ENCODE peak calls at places on chromosomes 6 and 20, in ten cellular contexts. I is activated CD4-positive, CD25-positive, alpha-beta regulatory T cell; Z is stimulated activated CD4-positive, alpha-beta T cell treated with anti-CD3 and anti-CD28 coated beads, Interleukin-4, amount 100 ng/mL, for 24 hours; C is amniotic stem cell; W is activated CD4-positive, alpha-beta T cell treated with anti-CD3 and anti-CD28 coated beads, Interleukin-2, amount 10 ng/mL, durations not matched to agents 7 days and 5 days; O is cardiac muscle cell; B is BE2C; L is lower lobe of right lung; U is T-helper 9 cell; N is tibial nerve. F is an unnamed sample.

GRCh38 chr6:168229368-168229752 is 90.2 kb downstream of the DACT2 start:
- DNase-seq in L (no peak), O (no peak), N (no peak), I (no peak), U (no peak), B (no peak), W (no peak), Z (no peak), C (no peak), F (no peak)

GRCh38 chr6:98037571-98037970 is 754.6 kb upstream of the MMS22L start:
- DNase-seq in O (no peak), C (no peak), Z (no peak), L (no peak), N (no peak), U (no peak), I (no peak), W (no peak), B (no peak), F (no peak)

GRCh38 chr6:1665214-1665613 is 55.5 kb downstream of the FOXC1 start:
- DNase-seq in L (no peak), N (no peak), W (no peak), O (no peak), C (no peak), Z (no peak), B (no peak), U (no peak), I (no peak), F (no peak)

GRCh38 chr6:131116755-131117360 is 18.4 kb upstream of the AKAP7 start:
- DNase-seq in W (peak), Z (no peak), C (peak), O (peak), I (no peak), N (no peak), U (no peak), L (no peak), B (no peak), F (peak)

GRCh38 chr6:157380779-157381561 is at the start of gene ZDHHC14:
- DNase-seq in U (peak), I (peak), C (peak), O (peak), N (peak), B (peak), Z (peak), W (peak), L (peak), F (peak)

GRCh38 chr20:24696396-24696795 is 227.0 kb downstream of the SYNDIG1 start:
- DNase-seq in N (no peak), I (no peak), W (no peak), Z (no peak), O (no peak), L (no peak), C (no peak), U (no peak), B (no peak), F (no peak)

GRCh38 chr20:51487525-51488279 is 54.8 kb downstream of the NFATC2 start:
- DNase-seq in N (no peak), O (no peak), B (no peak), I (no peak), Z (no peak), L (no peak), W (no peak), C (peak), U (no peak), F (no peak)

GRCh38 chr6:21536280-21536766 is 57.2 kb upstream of the SOX4 start:
- DNase-seq in B (no peak), U (no peak), Z (no peak), C (no peak), N (no peak), O (no peak), I (no peak), L (no peak), W (no peak), F (no peak)

GRCh38 chr6:134097114-134097707 is 44.8 kb upstream of the SLC2A12 start:
- DNase-seq in O (peak), W (peak), N (peak), C (peak), U (peak), I (peak), B (peak), L (no peak), Z (peak), F (peak)

GRCh38 chr20:47764154-47764734 is 21.0 kb downstream of the SULF2 start:
- DNase-seq in U (no peak), L (no peak), Z (no peak), I (no peak), C (no peak), B (peak), O (no peak), N (no peak), W (no peak), F (no peak)

GRCh38 chr6:21354805-21355238 is 238.7 kb upstream of the SOX4 start:
- DNase-seq in W (no peak), O (no peak), Z (no peak), C (no peak), L (no peak), B (no peak), I (no peak), N (no peak), U (no peak), F (no peak)

GRCh38 chr20:61387204-61387958 is 135.3 kb downstream of the CDH4 start:
- DNase-seq in I (no peak), N (no peak), Z (no peak), B (peak), C (no peak), O (peak), L (no peak), W (no peak), U (no peak), F (no peak)

GRCh38 chr6:77462359-77463307 is 658 bp downstream of the HTR1B start:
- DNase-seq in N (no peak), O (peak), Z (no peak), U (no peak), B (no peak), L (peak), W (no peak), I (no peak), C (no peak), F (no peak)

GRCh38 chr6:134750669-134751068 is 199.2 kb downstream of the ALDH8A1 start:
- DNase-seq in I (no peak), C (peak), O (no peak), W (no peak), U (no peak), L (no peak), B (no peak), N (no peak), Z (no peak), F (peak)

GRCh38 chr6:113654396-113654795 is 202.7 kb upstream of the MARCKS start:
- DNase-seq in O (no peak), I (no peak), L (peak), Z (no peak), U (no peak), N (peak), C (no peak), B (no peak), W (no peak), F (no peak)

GRCh38 chr6:7557652-7558051 is 16.2 kb downstream of the DSP start:
- DNase-seq in I (no peak), O (no peak), L (no peak), U (no peak), W (no peak), Z (no peak), B (no peak), N (no peak), C (no peak), F (no peak)

GRCh38 chr6:118660218-118660569 is 8.8 kb upstream of the CEP85L start:
- DNase-seq in L (no peak), I (no peak), C (no peak), W (peak), U (peak), N (no peak), B (peak), Z (peak), O (peak), F (peak)

GRCh38 chr20:41956316-41957050 is 338.3 kb upstream of the CHD6 start:
- DNase-seq in I (no peak), C (no peak), O (peak), N (no peak), L (no peak), Z (no peak), U (no peak), W (no peak), B (peak), F (peak)

GRCh38 chr6:112296122-112296521 is 41.8 kb upstream of the LAMA4 start:
- DNase-seq in C (peak), L (no peak), Z (no peak), B (peak), W (no peak), O (peak), N (no peak), U (no peak), I (no peak), F (peak)

GRCh38 chr6:116010400-116011095 is 50.1 kb downstream of the FRK start:
- DNase-seq in N (peak), I (peak), B (peak), C (peak), O (peak), U (peak), W (peak), L (peak), Z (peak), F (peak)

GRCh38 chr20:4052554-4052953 is 37.2 kb upstream of the RNF24 start:
- DNase-seq in O (no peak), C (no peak), U (no peak), B (no peak), I (no peak), W (no peak), Z (no peak), N (no peak), L (no peak), F (peak)

GRCh38 chr6:50270427-50270826 is 220.7 kb upstream of the DEFB112 start:
- DNase-seq in C (no peak), B (no peak), I (no peak), U (no peak), W (no peak), Z (no peak), L (no peak), N (no peak), O (no peak), F (peak)

GRCh38 chr6:148523551-148523950 is 180.9 kb downstream of the SASH1 start:
- DNase-seq in L (no peak), U (no peak), C (no peak), Z (no peak), I (no peak), O (peak), N (no peak), W (no peak), B (no peak), F (peak)

F was measured in SJCRH30.